ENCODE peak calls at places on chromosomes 1 and 21, in seven cellular contexts. Q is C1 segment of cervical spinal cord; L is activated CD8-positive, alpha-beta T cell treated with anti-CD3 and anti-CD28 coated beads for 36 hours; U is AG04450; S is AG08396; F is midbrain; Z is CD8-positive, alpha-beta T cell. C is an unnamed sample.

GRCh38 chr1:15322648-15323350 is 75.8 kb downstream of the FHAD1 start:
- DNase-seq in Q (no peak), L (no peak), U (no peak), S (no peak), F (no peak), Z (no peak), C (peak; percentile 26)

GRCh38 chr21:27001526-27001925 is 34.6 kb upstream of the ADAMTS5 start:
- DNase-seq in Q (no peak), L (no peak), U (no peak), S (no peak), F (no peak), Z (no peak), C (no peak)

GRCh38 chr1:245715970-245716369 is 561.2 kb downstream of the KIF26B start:
- DNase-seq in Q (no peak), L (no peak), U (peak; percentile 48), S (peak; percentile 66), F (no peak), Z (no peak), C (peak; percentile 64)

GRCh38 chr1:24351247-24351646 is 32.1 kb downstream of the GRHL3 start:
- DNase-seq in Q (no peak), L (peak; percentile 35), U (no peak), S (no peak), F (no peak), Z (no peak), C (no peak)

GRCh38 chr21:41605178-41605933 is 97.4 kb upstream of the TMPRSS2 start:
- DNase-seq in Q (no peak), L (no peak), U (no peak), S (no peak), F (no peak), Z (no peak), C (no peak)

GRCh38 chr1:201259476-201260235 is 23.6 kb upstream of the PKP1 start:
- DNase-seq in Q (no peak), L (no peak), U (no peak), S (peak; percentile 49), F (no peak), Z (no peak), C (no peak)

GRCh38 chr1:11495579-11495978 is 16.6 kb downstream of the DISP3 start:
- DNase-seq in Q (no peak), L (no peak), U (no peak), S (no peak), F (no peak), Z (no peak), C (no peak)

GRCh38 chr1:89931950-89932349 is 63.0 kb upstream of the ZNF326 start:
- DNase-seq in Q (no peak), L (no peak), U (no peak), S (no peak), F (no peak), Z (no peak), C (no peak)

GRCh38 chr1:25504706-25505560 is 38.5 kb upstream of the LDLRAP1 start:
- DNase-seq in Q (no peak), L (no peak), U (no peak), S (no peak), F (no peak), Z (no peak), C (no peak)

GRCh38 chr1:36553591-36554417 is 71.1 kb upstream of the CSF3R start:
- DNase-seq in Q (peak; percentile 21), L (peak; percentile 81), U (peak; percentile 6), S (peak; percentile 66), F (peak; percentile 53), Z (peak; percentile 49), C (peak; percentile 61)

C was measured in H54.